ENCODE peak calls at places on chromosomes 16 and 17, in five cellular contexts. S is left lung, V is fibroblast of lung, G is thoracic aorta, J is foreskin fibroblast. C is an unnamed sample.

GRCh38 chr17:17345686-17346427 is 42.7 kb downstream of the NT5M start:
- DNase-seq in G (no peak), J (no peak), S (no peak), V (no peak), C (no peak)

GRCh38 chr16:81539009-81539820 is 94.6 kb downstream of the CMIP start:
- DNase-seq in G (no peak), J (no peak), S (no peak), V (no peak), C (no peak)

GRCh38 chr17:43734376-43734775 is 24.2 kb downstream of the SOST start:
- DNase-seq in V (peak), G (no peak), J (peak), S (no peak), C (no peak)

GRCh38 chr17:75098861-75099260 is 10.9 kb upstream of the ARMC7 start:
- DNase-seq in S (no peak), V (no peak), J (no peak), G (no peak), C (no peak)

GRCh38 chr16:19745286-19746018 is 27.4 kb downstream of the IQCK start:
- DNase-seq in G (no peak), S (no peak), J (peak), V (peak), C (no peak)

GRCh38 chr17:78081551-78081950 is 47.0 kb downstream of the TMC6 start:
- DNase-seq in V (no peak), S (no peak), G (no peak), J (no peak), C (no peak)

GRCh38 chr17:6137716-6138502 is 67.7 kb downstream of the WSCD1 start:
- DNase-seq in V (no peak), G (no peak), S (no peak), J (no peak), C (no peak)

GRCh38 chr16:57998484-57998883 is 2.0 kb downstream of the ZNF319 start:
- DNase-seq in S (peak), G (no peak), V (peak), J (peak), C (peak)

GRCh38 chr16:9480503-9480902 is 389.1 kb downstream of the HAPSTR1 start:
- DNase-seq in J (no peak), S (no peak), G (no peak), V (no peak), C (no peak)

GRCh38 chr17:4635823-4636375 is 5.6 kb downstream of the ALOX15 start:
- DNase-seq in V (no peak), S (no peak), J (no peak), G (no peak), C (no peak)

GRCh38 chr17:333626-334396 is 18.8 kb downstream of the RPH3AL start:
- DNase-seq in S (peak), G (no peak), V (peak), J (peak), C (peak)

GRCh38 chr17:17109231-17109630 is 67.0 kb downstream of the MPRIP start:
- DNase-seq in G (no peak), J (no peak), S (no peak), V (no peak), C (peak)

GRCh38 chr17:82924812-82925211 is 85.0 kb upstream of the ZNF750 start:
- DNase-seq in J (no peak), V (no peak), S (peak), G (no peak), C (no peak)

GRCh38 chr16:67637625-67638024 is 7.3 kb upstream of the CARMIL2 start:
- DNase-seq in J (no peak), G (no peak), V (no peak), S (no peak), C (no peak)

GRCh38 chr16:79191933-79192332 is 408.6 kb downstream of the MAF start:
- DNase-seq in S (no peak), J (no peak), G (no peak), V (no peak), C (no peak)

GRCh38 chr17:65514541-65514940 is 46.9 kb downstream of the AXIN2 start:
- DNase-seq in J (peak), V (peak), S (no peak), G (no peak), C (peak)

GRCh38 chr17:60599220-60599619 is 773 bp upstream of the PPM1D start:
- DNase-seq in V (no peak), S (no peak), J (no peak), G (no peak), C (peak)

GRCh38 chr16:2988590-2989099 is 8.4 kb upstream of the PKMYT1 start:
- DNase-seq in V (no peak), G (no peak), S (no peak), J (no peak), C (no peak)

GRCh38 chr16:10871157-10871991 is 5.6 kb upstream of the CIITA start:
- DNase-seq in V (peak), S (peak), J (peak), G (no peak), C (peak)

GRCh38 chr16:46889245-46889941 is 5.2 kb downstream of the GPT2 start:
- DNase-seq in J (no peak), S (no peak), G (no peak), V (no peak), C (no peak)

GRCh38 chr17:65914784-65915342 is 277.1 kb downstream of the CEP112 start:
- DNase-seq in S (no peak), V (no peak), J (no peak), G (no peak), C (peak)

GRCh38 chr16:68995011-68995504 is 110.4 kb upstream of the HAS3 start:
- DNase-seq in V (peak), J (peak), S (no peak), G (no peak), C (no peak)

DNA sequence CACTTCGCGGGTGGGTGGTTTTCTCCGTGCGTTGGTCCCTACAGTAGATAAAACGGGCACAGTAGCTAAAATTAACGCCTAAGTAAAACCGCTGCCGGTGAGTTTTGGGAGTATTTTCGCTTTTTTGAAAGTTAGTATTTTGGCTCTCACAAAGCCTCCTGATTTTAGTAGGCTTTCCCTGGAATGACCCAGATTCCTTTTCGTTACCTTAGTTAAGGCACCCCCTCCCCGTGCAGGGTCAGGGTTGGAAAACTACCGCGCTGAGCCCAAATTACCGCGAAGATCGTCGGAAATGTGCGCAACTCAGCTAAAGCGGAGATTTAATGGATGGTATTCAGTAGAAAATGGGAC is 28.3 kb upstream of the ST6GALNAC1 start:
- DNase-seq in J (no peak), G (no peak), V (no peak), S (no peak), C (no peak)
- TF ChIP-seq CTCF in J (no peak), G (no peak), V (no peak), S (no peak), C (no peak)

GRCh38 chr17:31373150-31374082 is 18.1 kb upstream of the RAB11FIP4 start:
- DNase-seq in S (no peak), G (no peak), J (peak), V (peak), C (peak)
- TF ChIP-seq CTCF in S (peak), G (no peak), J (peak), V (peak), C (peak)

GRCh38 chr17:51640108-51640622 is 379.8 kb downstream of the UTP18 start:
- DNase-seq in G (no peak), S (no peak), J (no peak), V (no peak), C (peak)
- TF ChIP-seq CTCF in G (no peak), S (no peak), J (no peak), V (no peak), C (peak)

GRCh38 chr16:1546430-1546829 is 13.0 kb downstream of the TMEM204 start:
- DNase-seq in V (no peak), S (peak), G (no peak), J (no peak), C (no peak)

GRCh38 chr16:1548234-1548633 is 14.8 kb downstream of the TMEM204 start:
- DNase-seq in S (no peak), G (no peak), V (no peak), J (peak), C (no peak)

GRCh38 chr16:1550061-1550460 is 16.6 kb downstream of the TMEM204 start:
- DNase-seq in J (no peak), G (no peak), S (no peak), V (no peak), C (no peak)

GRCh38 chr16:1550696-1551095 is 17.2 kb downstream of the TMEM204 start:
- DNase-seq in G (no peak), J (no peak), V (no peak), S (no peak), C (no peak)

DNA sequence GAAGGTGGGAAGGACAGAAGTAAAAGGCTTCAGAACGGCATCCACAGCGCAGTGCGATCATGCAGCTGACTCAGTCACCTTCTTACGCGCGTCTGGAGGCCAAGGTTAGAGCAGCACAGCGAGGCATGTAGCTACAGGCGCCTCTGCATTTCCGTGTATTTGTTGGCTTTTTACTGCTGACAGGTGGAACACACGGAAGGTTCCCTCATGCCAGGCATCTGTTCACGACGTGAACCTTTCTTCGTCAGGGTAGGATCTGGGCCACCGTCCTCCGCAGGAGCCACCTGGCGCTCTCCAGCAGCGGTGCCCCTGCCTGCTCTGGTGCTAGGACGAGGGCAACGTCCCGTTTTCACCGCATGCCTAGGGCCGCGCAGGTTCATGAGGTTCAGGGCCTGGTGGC is 15.3 kb downstream of the TMEM204 start:
- DNase-seq in S (no peak), J (no peak), V (no peak), G (no peak), C (no peak)
- TF ChIP-seq CTCF in S (no peak), J (no peak), V (no peak), G (no peak), C (no peak)

GRCh38 chr16:89918453-89919347 is at the start of gene MC1R:
- DNase-seq in G (no peak), J (peak), V (peak), S (peak), C (peak)
- TF ChIP-seq CTCF in G (peak), J (peak), V (peak), S (peak), C (peak)

GRCh38 chr17:57515662-57516211 is 229.4 kb downstream of the CCDC182 start:
- DNase-seq in S (no peak), G (no peak), V (no peak), J (no peak), C (no peak)
- TF ChIP-seq CTCF in S (no peak), G (peak), V (no peak), J (no peak), C (no peak)

GRCh38 chr16:1107141-1107540 is 11.1 kb upstream of the C1QTNF8 start:
- DNase-seq in J (no peak), S (no peak), G (no peak), V (no peak), C (no peak)

GRCh38 chr16:1105888-1106620 is 10.0 kb upstream of the C1QTNF8 start:
- DNase-seq in V (peak), S (no peak), G (no peak), J (peak), C (peak)

GRCh38 chr16:1108299-1109252 is 12.5 kb upstream of the C1QTNF8 start:
- DNase-seq in G (no peak), J (peak), V (peak), S (no peak), C (no peak)

GRCh38 chr16:1107731-1108130 is 11.7 kb upstream of the C1QTNF8 start:
- DNase-seq in G (no peak), V (no peak), S (no peak), J (no peak), C (no peak)

DNA sequence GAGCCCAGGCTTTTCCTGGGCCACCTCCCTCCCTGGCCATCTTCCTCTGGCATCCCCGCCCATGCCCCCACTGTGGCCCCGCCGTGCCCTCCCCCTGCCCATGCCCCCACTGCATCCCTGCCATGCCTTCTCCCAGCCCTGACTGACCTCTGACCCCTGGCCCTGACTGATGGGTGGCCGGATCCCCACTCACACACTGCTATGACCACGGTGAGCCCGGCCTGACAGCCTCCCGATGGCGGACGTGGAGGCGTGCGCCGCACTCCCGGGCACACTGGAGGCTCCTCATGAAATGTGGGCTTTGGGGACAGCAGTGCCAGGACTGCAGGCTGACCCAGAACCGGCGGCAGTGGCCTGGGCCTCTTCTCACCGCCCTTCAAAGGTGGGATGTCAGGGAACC is 10.6 kb upstream of the C1QTNF8 start:
- DNase-seq in V (no peak), J (no peak), G (no peak), S (no peak), C (no peak)
- TF ChIP-seq CTCF in V (no peak), J (no peak), G (no peak), S (no peak), C (no peak)

DNA sequence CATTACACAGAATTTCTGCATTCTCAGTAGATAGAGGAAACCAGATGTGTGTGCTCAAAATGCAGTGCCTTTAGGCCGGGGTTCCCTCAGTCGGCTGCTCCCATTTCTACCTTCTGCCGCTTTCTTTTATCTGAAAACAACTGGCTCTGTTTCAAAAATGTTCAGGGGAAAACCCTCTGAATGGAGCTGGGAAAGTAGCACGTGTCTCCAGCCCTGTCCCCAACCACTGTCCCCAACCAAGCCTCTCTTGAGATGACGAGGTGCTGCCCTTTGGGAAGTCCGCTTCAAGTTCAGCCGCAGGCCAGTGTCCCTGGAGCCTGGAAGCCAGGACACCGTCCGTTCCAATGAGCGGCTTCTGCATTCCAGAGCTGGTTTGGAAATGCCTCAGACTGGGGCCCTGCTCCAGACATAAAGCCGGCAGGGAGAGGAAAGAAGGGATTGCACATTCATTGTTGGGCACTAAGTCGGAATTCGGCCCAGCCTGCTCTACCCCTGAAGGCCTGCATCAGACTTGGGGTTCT is 111.2 kb downstream of the BANP start:
- DNase-seq in G (no peak), J (peak), S (peak), V (peak), C (no peak)
- TF ChIP-seq CTCF in G (no peak), J (no peak), S (no peak), V (no peak), C (no peak)